ENCODE peak calls at places on chromosome 7, in five cellular contexts. One of them, this sample, is unnamed.

GRCh38 chr7:2002561-2003450 is 229.9 kb downstream of the MAD1L1 start:
- DNase-seq in activated T-cell treated with anti-CD3 and anti-CD28 coated beads, Interleukin-2, amount 50 U/mL, for 48 hours: no peak
- DNase-seq in T-helper 2 cell: no peak
- DNase-seq in GM06990: no peak
- DNase-seq in NCI-H1930: no peak
- DNase-seq in this sample: no peak

GRCh38 chr7:99040104-99040958 is 103.6 kb downstream of the SMURF1 start:
- DNase-seq in GM06990: peak
- DNase-seq in NCI-H1930: peak
- DNase-seq in activated T-cell treated with anti-CD3 and anti-CD28 coated beads, Interleukin-2, amount 50 U/mL, for 48 hours: peak
- DNase-seq in T-helper 2 cell: peak
- DNase-seq in this sample: peak

GRCh38 chr7:151539055-151539714 is 19.5 kb upstream of the RHEB start:
- DNase-seq in activated T-cell treated with anti-CD3 and anti-CD28 coated beads, Interleukin-2, amount 50 U/mL, for 48 hours: no peak
- DNase-seq in NCI-H1930: no peak
- DNase-seq in T-helper 2 cell: no peak
- DNase-seq in GM06990: no peak
- DNase-seq in this sample: no peak

GRCh38 chr7:144780071-144780608 is 55.7 kb downstream of the TPK1 start:
- DNase-seq in T-helper 2 cell: no peak
- DNase-seq in NCI-H1930: no peak
- DNase-seq in activated T-cell treated with anti-CD3 and anti-CD28 coated beads, Interleukin-2, amount 50 U/mL, for 48 hours: no peak
- DNase-seq in GM06990: no peak
- DNase-seq in this sample: no peak

GRCh38 chr7:102975854-102976253 is 63.1 kb downstream of the LRRC17 start:
- DNase-seq in NCI-H1930: no peak
- DNase-seq in GM06990: no peak
- DNase-seq in T-helper 2 cell: no peak
- DNase-seq in activated T-cell treated with anti-CD3 and anti-CD28 coated beads, Interleukin-2, amount 50 U/mL, for 48 hours: no peak
- DNase-seq in this sample: no peak

GRCh38 chr7:2934984-2935740 is 91.1 kb upstream of the GNA12 start:
- DNase-seq in T-helper 2 cell: no peak
- DNase-seq in NCI-H1930: no peak
- DNase-seq in activated T-cell treated with anti-CD3 and anti-CD28 coated beads, Interleukin-2, amount 50 U/mL, for 48 hours: no peak
- DNase-seq in GM06990: no peak
- DNase-seq in this sample: no peak

GRCh38 chr7:9148687-9149086 is 715.3 kb downstream of the NXPH1 start:
- DNase-seq in T-helper 2 cell: no peak
- DNase-seq in GM06990: no peak
- DNase-seq in activated T-cell treated with anti-CD3 and anti-CD28 coated beads, Interleukin-2, amount 50 U/mL, for 48 hours: no peak
- DNase-seq in NCI-H1930: no peak
- DNase-seq in this sample: no peak

GRCh38 chr7:69049341-69049740 is 548.9 kb upstream of the AUTS2 start:
- DNase-seq in activated T-cell treated with anti-CD3 and anti-CD28 coated beads, Interleukin-2, amount 50 U/mL, for 48 hours: no peak
- DNase-seq in T-helper 2 cell: no peak
- DNase-seq in NCI-H1930: no peak
- DNase-seq in GM06990: no peak
- DNase-seq in this sample: no peak

GRCh38 chr7:33039905-33040292 is 22.7 kb downstream of the NT5C3A start:
- DNase-seq in T-helper 2 cell: no peak
- DNase-seq in NCI-H1930: no peak
- DNase-seq in GM06990: no peak
- DNase-seq in activated T-cell treated with anti-CD3 and anti-CD28 coated beads, Interleukin-2, amount 50 U/mL, for 48 hours: no peak
- DNase-seq in this sample: no peak

GRCh38 chr7:50779427-50779826 is 3.3 kb downstream of the GRB10 start:
- DNase-seq in NCI-H1930: no peak
- DNase-seq in GM06990: no peak
- DNase-seq in activated T-cell treated with anti-CD3 and anti-CD28 coated beads, Interleukin-2, amount 50 U/mL, for 48 hours: no peak
- DNase-seq in T-helper 2 cell: no peak
- DNase-seq in this sample: no peak

GRCh38 chr7:134514663-134515062 is 12.7 kb upstream of the AKR1B10 start:
- DNase-seq in NCI-H1930: peak
- DNase-seq in T-helper 2 cell: peak
- DNase-seq in GM06990: no peak
- DNase-seq in activated T-cell treated with anti-CD3 and anti-CD28 coated beads, Interleukin-2, amount 50 U/mL, for 48 hours: no peak
- DNase-seq in this sample: peak

GRCh38 chr7:118436663-118437062 is 212.2 kb downstream of the ANKRD7 start:
- DNase-seq in activated T-cell treated with anti-CD3 and anti-CD28 coated beads, Interleukin-2, amount 50 U/mL, for 48 hours: no peak
- DNase-seq in GM06990: no peak
- DNase-seq in T-helper 2 cell: no peak
- DNase-seq in NCI-H1930: no peak
- DNase-seq in this sample: no peak

GRCh38 chr7:918441-919113 is 35.9 kb downstream of the ADAP1 start:
- DNase-seq in T-helper 2 cell: no peak
- DNase-seq in GM06990: no peak
- DNase-seq in NCI-H1930: no peak
- DNase-seq in activated T-cell treated with anti-CD3 and anti-CD28 coated beads, Interleukin-2, amount 50 U/mL, for 48 hours: peak
- DNase-seq in this sample: no peak

GRCh38 chr7:73988197-73988596 is 39.8 kb upstream of the ELN start:
- DNase-seq in NCI-H1930: no peak
- DNase-seq in GM06990: no peak
- DNase-seq in T-helper 2 cell: no peak
- DNase-seq in activated T-cell treated with anti-CD3 and anti-CD28 coated beads, Interleukin-2, amount 50 U/mL, for 48 hours: no peak
- DNase-seq in this sample: no peak

GRCh38 chr7:82057476-82057875 is 287.6 kb upstream of the HGF start:
- DNase-seq in T-helper 2 cell: no peak
- DNase-seq in NCI-H1930: no peak
- DNase-seq in activated T-cell treated with anti-CD3 and anti-CD28 coated beads, Interleukin-2, amount 50 U/mL, for 48 hours: no peak
- DNase-seq in GM06990: no peak
- DNase-seq in this sample: no peak

GRCh38 chr7:13024323-13024722 is 336.9 kb downstream of the ARL4A start:
- DNase-seq in NCI-H1930: no peak
- DNase-seq in GM06990: no peak
- DNase-seq in T-helper 2 cell: no peak
- DNase-seq in activated T-cell treated with anti-CD3 and anti-CD28 coated beads, Interleukin-2, amount 50 U/mL, for 48 hours: no peak
- DNase-seq in this sample: no peak

GRCh38 chr7:104772405-104772821 is 241.6 kb upstream of the KMT2E start:
- DNase-seq in GM06990: no peak
- DNase-seq in activated T-cell treated with anti-CD3 and anti-CD28 coated beads, Interleukin-2, amount 50 U/mL, for 48 hours: no peak
- DNase-seq in T-helper 2 cell: no peak
- DNase-seq in NCI-H1930: no peak
- DNase-seq in this sample: no peak

GRCh38 chr7:135204271-135204872 is 7.0 kb downstream of the WDR91 start:
- DNase-seq in T-helper 2 cell: no peak
- DNase-seq in activated T-cell treated with anti-CD3 and anti-CD28 coated beads, Interleukin-2, amount 50 U/mL, for 48 hours: no peak
- DNase-seq in GM06990: no peak
- DNase-seq in NCI-H1930: no peak
- DNase-seq in this sample: no peak

This sample was measured in GM13976.